ENCODE peak calls at places on chromosomes 16 and 17, in six cellular contexts. X is GM12891, I is K562, A is HepG2, S is GM12878, H is H1. T is an unnamed sample.

GRCh38 chr16:88403794-88404581 is 21.2 kb downstream of the ZNF469 start:
- DNase-seq in A (no peak), S (no peak), H (no peak), X (no peak), I (no peak), T (no peak)

GRCh38 chr17:34652001-34652400 is 72.6 kb downstream of the TMEM132E start:
- DNase-seq in X (no peak), I (no peak), H (no peak), S (no peak), A (no peak), T (no peak)

GRCh38 chr16:88923926-88924833 is 52.8 kb downstream of the CBFA2T3 start:
- DNase-seq in I (no peak), H (no peak), A (peak), S (no peak), X (no peak), T (no peak)

GRCh38 chr16:27181020-27181419 is 22.3 kb upstream of the KDM8 start:
- DNase-seq in S (no peak), H (no peak), I (no peak), A (no peak), X (no peak), T (no peak)

GRCh38 chr16:53257001-53257400 is 177.3 kb upstream of the RBL2 start:
- DNase-seq in H (no peak), S (no peak), I (no peak), X (no peak), A (no peak), T (no peak)

GRCh38 chr17:45948881-45949624 is 50.0 kb upstream of the STH start:
- DNase-seq in S (no peak), X (peak), A (peak), I (peak), H (peak), T (peak)

GRCh38 chr17:3532106-3532858 is 25.3 kb downstream of the TRPV3 start:
- DNase-seq in I (no peak), A (no peak), S (no peak), X (no peak), H (no peak), T (no peak)

GRCh38 chr17:57892820-57893595 is 43.2 kb upstream of the MRPS23 start:
- DNase-seq in S (no peak), H (no peak), A (peak), I (no peak), X (no peak), T (no peak)

GRCh38 chr17:78337244-78338109 is 22.4 kb downstream of the SOCS3 start:
- DNase-seq in I (no peak), X (no peak), S (peak), H (no peak), A (no peak), T (peak)

GRCh38 chr16:65062736-65063583 is 58.9 kb downstream of the CDH11 start:
- DNase-seq in I (no peak), X (no peak), S (no peak), A (no peak), H (no peak), T (no peak)

GRCh38 chr17:28950017-28950751 is 1.1 kb downstream of the PHF12 start:
- DNase-seq in S (no peak), H (no peak), X (no peak), A (peak), I (peak), T (no peak)

GRCh38 chr17:35799942-35800341 is 4.5 kb upstream of the MMP28 start:
- DNase-seq in I (no peak), H (no peak), S (no peak), X (no peak), A (no peak), T (no peak)

GRCh38 chr17:48605409-48605864 is 651 bp upstream of the HOXB6 start:
- DNase-seq in X (no peak), A (no peak), I (peak), H (no peak), S (no peak), T (no peak)

GRCh38 chr17:79561486-79562116 is 49.2 kb downstream of the RBFOX3 start:
- DNase-seq in H (no peak), I (no peak), S (no peak), A (no peak), X (no peak), T (no peak)

GRCh38 chr17:35889241-35889640 is 9.1 kb upstream of the CCL5 start:
- DNase-seq in S (no peak), H (no peak), X (no peak), A (no peak), I (no peak), T (no peak)

GRCh38 chr17:44202756-44203155 is 3.1 kb upstream of the ATXN7L3 start:
- DNase-seq in A (no peak), H (no peak), X (no peak), I (no peak), S (no peak), T (no peak)

GRCh38 chr17:81991684-81992513 is 14.5 kb downstream of the ASPSCR1 start:
- DNase-seq in X (no peak), I (no peak), S (no peak), A (peak), H (no peak), T (no peak)

GRCh38 chr16:85963746-85964370 is 64.9 kb downstream of the IRF8 start:
- DNase-seq in X (no peak), H (no peak), A (no peak), S (no peak), I (no peak), T (no peak)

GRCh38 chr17:72432881-72433280 is 312.1 kb downstream of the SOX9 start:
- DNase-seq in X (no peak), I (no peak), S (no peak), A (no peak), H (no peak), T (no peak)

GRCh38 chr17:194844-195602 is 13.6 kb upstream of the DOC2B start:
- DNase-seq in X (no peak), S (no peak), H (no peak), A (no peak), I (no peak), T (no peak)

GRCh38 chr17:40542562-40543411 is 22.5 kb downstream of the CCR7 start:
- DNase-seq in I (no peak), A (peak), S (no peak), H (no peak), X (no peak), T (no peak)

GRCh38 chr17:323721-324139 is 28.9 kb downstream of the RPH3AL start:
- DNase-seq in A (no peak), H (no peak), X (no peak), I (no peak), S (no peak), T (no peak)

GRCh38 chr17:72097144-72097543 is 23.7 kb upstream of the SOX9 start:
- DNase-seq in S (no peak), H (no peak), A (no peak), I (no peak), X (no peak), T (no peak)

GRCh38 chr16:58644108-58644507 is 14.5 kb upstream of the CNOT1 start:
- DNase-seq in A (no peak), X (no peak), S (no peak), I (no peak), H (no peak), T (no peak)

GRCh38 chr16:84180519-84181140 is 6.2 kb downstream of the TAF1C start:
- DNase-seq in A (no peak), S (no peak), I (no peak), X (no peak), H (no peak), T (no peak)

GRCh38 chr17:40617678-40618240 is 29.9 kb downstream of the SMARCE1 start:
- DNase-seq in S (no peak), H (no peak), X (no peak), I (no peak), A (peak), T (no peak)

GRCh38 chr17:1532836-1533602 is 16.6 kb upstream of the INPP5K start:
- DNase-seq in S (no peak), A (no peak), H (peak), I (peak), X (peak), T (no peak)

GRCh38 chr17:57542518-57542917 is 202.6 kb downstream of the CCDC182 start:
- DNase-seq in X (no peak), H (no peak), S (no peak), I (no peak), A (no peak), T (no peak)

GRCh38 chr17:44610331-44610730 is 45.9 kb upstream of the MEIOC start:
- DNase-seq in H (no peak), A (no peak), I (no peak), X (no peak), S (no peak), T (no peak)

GRCh38 chr16:70437017-70437581 is 1.8 kb downstream of the ST3GAL2 start:
- DNase-seq in S (no peak), X (no peak), H (peak), A (peak), I (peak), T (no peak)

GRCh38 chr17:72812823-72813222 is 279.7 kb downstream of the SLC39A11 start:
- DNase-seq in S (no peak), A (no peak), H (no peak), I (no peak), X (no peak), T (no peak)

GRCh38 chr16:65744401-65744800 is 622.1 kb upstream of the CDH5 start:
- DNase-seq in H (no peak), S (no peak), A (no peak), X (no peak), I (no peak), T (no peak)

GRCh38 chr17:75835315-75835987 is 8.8 kb downstream of the UNC13D start:
- DNase-seq in A (no peak), S (no peak), I (peak), H (no peak), X (no peak), T (no peak)

GRCh38 chr16:49562228-49562627 is 188.6 kb downstream of the C16orf78 start:
- DNase-seq in S (no peak), A (no peak), I (no peak), H (no peak), X (no peak), T (no peak)

GRCh38 chr17:181213-182163 is at the start of gene DOC2B:
- DNase-seq in I (no peak), X (no peak), S (no peak), H (no peak), A (no peak), T (no peak)

GRCh38 chr16:79469999-79470398 is 130.5 kb downstream of the MAF start:
- DNase-seq in S (no peak), I (no peak), A (no peak), X (no peak), H (no peak), T (no peak)

GRCh38 chr17:42797067-42798007 is 1.2 kb downstream of the COA3 start:
- DNase-seq in X (no peak), H (no peak), I (no peak), A (peak), S (no peak), T (no peak)
- TF ChIP-seq TAF1 in X (no peak), H (no peak), I (no peak), A (peak), S (no peak), T (no peak)

GRCh38 chr16:75580-76501 is 2.2 kb upstream of the MPG start:
- DNase-seq in A (peak), S (no peak), X (no peak), H (no peak), I (peak), T (no peak)

GRCh38 chr16:77273-77806 is 685 bp upstream of the MPG start:
- DNase-seq in X (peak), H (no peak), S (no peak), A (peak), I (peak), T (peak)

GRCh38 chr16:77807-78443 is at the start of gene MPG:
- DNase-seq in A (peak), I (peak), H (no peak), S (no peak), X (peak), T (peak)

GRCh38 chr16:78444-79145 is 570 bp downstream of the MPG start:
- DNase-seq in X (peak), S (no peak), H (no peak), I (no peak), A (no peak), T (no peak)

GRCh38 chr16:76535-77272 is 1.3 kb upstream of the MPG start:
- DNase-seq in I (peak), S (no peak), X (no peak), A (peak), H (no peak), T (peak)
- TF ChIP-seq POLR2A in I (peak), S (no peak), X (no peak), A (peak), H (no peak), T (no peak)

DNA sequence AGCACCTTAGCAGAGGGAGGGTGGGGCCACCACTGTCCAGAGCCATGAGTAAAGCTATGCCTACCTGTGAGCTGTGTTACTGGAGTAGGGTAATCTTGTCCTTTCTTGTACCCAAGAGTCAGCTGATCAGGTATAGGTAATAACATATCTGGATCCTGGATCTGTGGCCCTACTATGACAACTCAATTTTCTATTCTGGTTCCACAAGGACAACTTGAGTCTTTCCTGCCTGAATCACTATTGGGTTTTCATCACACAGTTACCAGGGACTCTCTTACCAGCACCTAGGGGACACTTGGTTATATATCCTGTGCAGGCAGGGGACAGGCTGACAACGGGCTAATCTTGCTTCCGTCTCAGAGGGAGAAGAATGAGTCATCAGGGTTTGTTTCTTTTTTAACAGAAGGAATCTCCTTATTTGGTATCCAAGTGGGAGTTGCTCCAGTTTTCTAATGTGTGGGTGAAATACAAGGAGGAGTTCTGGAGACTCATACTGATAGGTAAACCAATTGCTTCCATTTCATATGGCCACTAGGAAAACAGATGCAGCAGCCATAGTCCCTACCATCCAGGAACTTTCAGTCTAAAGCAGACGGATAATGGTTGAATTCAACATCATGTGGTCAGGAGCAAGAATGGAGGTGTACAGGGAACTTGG is 6.8 kb downstream of the ZNF267 start:
- DNase-seq in H (no peak), X (no peak), S (peak), A (no peak), I (peak), T (no peak)
- TF ChIP-seq POLR2AphosphoS5 in H (no peak), X (no peak), S (no peak), A (no peak), I (peak), T (peak)

DNA sequence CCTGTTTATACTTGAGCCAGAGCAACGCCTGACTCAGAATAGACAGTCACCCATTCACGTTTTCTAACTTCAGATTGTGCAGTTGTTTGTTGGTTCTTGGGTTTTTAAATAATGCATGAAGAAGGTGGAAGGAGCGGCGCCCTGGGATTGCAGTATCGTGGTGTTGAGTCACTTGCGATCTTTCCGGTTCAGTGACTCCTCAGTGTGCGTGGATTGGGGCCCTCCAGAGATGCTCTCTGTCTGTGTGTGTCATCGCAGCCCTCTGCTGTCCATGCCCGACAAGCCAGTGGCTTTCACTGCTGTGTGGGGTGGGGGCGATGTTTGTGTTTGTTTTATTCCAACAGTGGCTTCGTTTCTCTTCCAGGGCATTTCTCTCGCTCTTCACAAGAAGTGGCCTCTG is 134.0 kb downstream of the RPTOR start:
- DNase-seq in H (no peak), I (no peak), X (no peak), S (no peak), A (no peak), T (no peak)
- TF ChIP-seq TAF1 in H (no peak), I (no peak), X (no peak), S (no peak), A (no peak), T (no peak)